ENCODE peak calls at places on chromosomes 5 and 9, in five cellular contexts. H is GM20000, A is IMR-90, I is stomach, U is lower lobe of right lung. W is an unnamed sample.

GRCh38 chr9:97307091-97307490 is 368 bp upstream of the CCDC180 start:
- DNase-seq in H (peak; percentile 32), A (peak; percentile 57), I (peak; percentile 68), U (peak; percentile 71), W (no peak)

GRCh38 chr5:35159370-35159742 is 70.9 kb downstream of the PRLR start:
- DNase-seq in H (no peak), A (peak; percentile 6), I (peak; percentile 27), U (peak; percentile 48), W (no peak)

GRCh38 chr9:93065321-93065720 is 6.8 kb downstream of the SUSD3 start:
- DNase-seq in H (no peak), A (no peak), I (no peak), U (no peak), W (no peak)

GRCh38 chr9:28073278-28073677 is 500.0 kb upstream of the C9orf72 start:
- DNase-seq in H (peak; percentile 9), A (peak; percentile 36), I (peak; percentile 54), U (no peak), W (peak; percentile 65)

GRCh38 chr9:125561497-125562148 is 145.4 kb downstream of the MAPKAP1 start:
- DNase-seq in H (peak; percentile 55), A (no peak), I (no peak), U (no peak), W (no peak)

GRCh38 chr9:93059097-93059959 is 827 bp downstream of the SUSD3 start:
- DNase-seq in H (peak; percentile 73), A (no peak), I (peak; percentile 24), U (peak; percentile 67), W (no peak)

GRCh38 chr9:133946840-133947486 is 45.2 kb downstream of the VAV2 start:
- DNase-seq in H (no peak), A (no peak), I (no peak), U (peak; percentile 36), W (no peak)

GRCh38 chr9:21688108-21689102 is 114.0 kb upstream of the MTAP start:
- DNase-seq in H (no peak), A (peak; percentile 81), I (peak; percentile 47), U (no peak), W (peak; percentile 66)

GRCh38 chr5:133525048-133525447 is 87.3 kb downstream of the FSTL4 start:
- DNase-seq in H (no peak), A (no peak), I (no peak), U (no peak), W (no peak)

GRCh38 chr9:7094052-7094451 is 336.3 kb downstream of the KDM4C start:
- DNase-seq in H (no peak), A (peak; percentile 24), I (no peak), U (no peak), W (peak; percentile 41)

GRCh38 chr9:3719286-3719685 is 193.5 kb upstream of the RFX3 start:
- DNase-seq in H (no peak), A (no peak), I (no peak), U (no peak), W (no peak)

GRCh38 chr9:13728121-13728520 is 448.6 kb upstream of the MPDZ start:
- DNase-seq in H (no peak), A (no peak), I (no peak), U (no peak), W (peak; percentile 9)

GRCh38 chr5:149747141-149747832 is 17.2 kb downstream of the PPARGC1B start:
- DNase-seq in H (no peak), A (no peak), I (peak; percentile 90), U (peak; percentile 90), W (peak; percentile 94)

GRCh38 chr9:122127396-122127798 is 32.2 kb downstream of the NDUFA8 start:
- DNase-seq in H (no peak), A (no peak), I (no peak), U (no peak), W (no peak)

GRCh38 chr5:174590820-174591219 is 133.6 kb upstream of the MSX2 start:
- DNase-seq in H (no peak), A (no peak), I (no peak), U (no peak), W (no peak)

GRCh38 chr9:93599571-93600403 is 23.4 kb downstream of the PHF2 start:
- DNase-seq in H (no peak), A (no peak), I (no peak), U (no peak), W (no peak)

GRCh38 chr5:40386293-40386692 is 293.4 kb upstream of the PTGER4 start:
- DNase-seq in H (peak; percentile 20), A (peak; percentile 55), I (no peak), U (no peak), W (no peak)

GRCh38 chr9:121976751-121977150 is 116.4 kb downstream of the TTLL11 start:
- DNase-seq in H (no peak), A (peak; percentile 93), I (no peak), U (no peak), W (no peak)

GRCh38 chr5:95784514-95785302 is 37.8 kb downstream of the GLRX start:
- DNase-seq in H (no peak), A (peak; percentile 46), I (no peak), U (no peak), W (no peak)

GRCh38 chr9:135144581-135145108 is 57.2 kb downstream of the OLFM1 start:
- DNase-seq in H (no peak), A (no peak), I (no peak), U (no peak), W (peak; percentile 37)

GRCh38 chr9:133210202-133210532 is 1.1 kb upstream of the OBP2B start:
- DNase-seq in H (no peak), A (no peak), I (peak; percentile 23), U (no peak), W (no peak)

GRCh38 chr9:69371001-69371400 is 46.0 kb downstream of the ENTREP1 start:
- DNase-seq in H (no peak), A (peak; percentile 41), I (no peak), U (no peak), W (no peak)

GRCh38 chr9:126399251-126399650 is 72.6 kb downstream of the MVB12B start:
- DNase-seq in H (no peak), A (peak; percentile 35), I (no peak), U (no peak), W (no peak)

GRCh38 chr5:157913575-157913974 is 54.6 kb upstream of the CLINT1 start:
- DNase-seq in H (no peak), A (no peak), I (no peak), U (no peak), W (no peak)

GRCh38 chr9:133461975-133462374 is 2.2 kb downstream of the CACFD1 start:
- DNase-seq in H (no peak), A (no peak), I (peak; percentile 44), U (no peak), W (no peak)

GRCh38 chr5:107672212-107673105 is 1.7 kb upstream of the EFNA5 start:
- DNase-seq in H (peak; percentile 72), A (peak; percentile 87), I (peak; percentile 85), U (peak; percentile 87), W (peak; percentile 99)

GRCh38 chr5:134738963-134739661 is 764 bp downstream of the CAMLG start:
- DNase-seq in H (peak; percentile 39), A (peak; percentile 49), I (no peak), U (no peak), W (peak; percentile 72)

GRCh38 chr5:74312746-74313145 is 327.8 kb downstream of the ENC1 start:
- DNase-seq in H (no peak), A (peak; percentile 63), I (no peak), U (no peak), W (no peak)

GRCh38 chr5:43085453-43085852 is 35.3 kb upstream of the ZNF131 start:
- DNase-seq in H (no peak), A (no peak), I (no peak), U (no peak), W (no peak)

GRCh38 chr9:75964431-75964830 is 74.0 kb downstream of the PCSK5 start:
- DNase-seq in H (no peak), A (no peak), I (no peak), U (no peak), W (peak; percentile 8)

GRCh38 chr9:123522921-123523320 is 166.9 kb downstream of the CRB2 start:
- DNase-seq in H (no peak), A (no peak), I (no peak), U (no peak), W (no peak)

GRCh38 chr5:143636951-143637528 is 174.9 kb upstream of the HMHB1 start:
- DNase-seq in H (no peak), A (peak; percentile 69), I (no peak), U (no peak), W (no peak)

GRCh38 chr5:140372971-140373487 is 13.0 kb downstream of the SLC4A9 start:
- DNase-seq in H (peak; percentile 59), A (peak; percentile 69), I (peak; percentile 73), U (peak; percentile 73), W (peak; percentile 90)

GRCh38 chr5:132134384-132134783 is 60.8 kb downstream of the CSF2 start:
- DNase-seq in H (no peak), A (peak; percentile 30), I (no peak), U (no peak), W (peak; percentile 67)
- TF ChIP-seq CTCF in H (no peak), A (peak; percentile 28), I (no peak), U (peak; percentile 18), W (peak; percentile 47)

DNA sequence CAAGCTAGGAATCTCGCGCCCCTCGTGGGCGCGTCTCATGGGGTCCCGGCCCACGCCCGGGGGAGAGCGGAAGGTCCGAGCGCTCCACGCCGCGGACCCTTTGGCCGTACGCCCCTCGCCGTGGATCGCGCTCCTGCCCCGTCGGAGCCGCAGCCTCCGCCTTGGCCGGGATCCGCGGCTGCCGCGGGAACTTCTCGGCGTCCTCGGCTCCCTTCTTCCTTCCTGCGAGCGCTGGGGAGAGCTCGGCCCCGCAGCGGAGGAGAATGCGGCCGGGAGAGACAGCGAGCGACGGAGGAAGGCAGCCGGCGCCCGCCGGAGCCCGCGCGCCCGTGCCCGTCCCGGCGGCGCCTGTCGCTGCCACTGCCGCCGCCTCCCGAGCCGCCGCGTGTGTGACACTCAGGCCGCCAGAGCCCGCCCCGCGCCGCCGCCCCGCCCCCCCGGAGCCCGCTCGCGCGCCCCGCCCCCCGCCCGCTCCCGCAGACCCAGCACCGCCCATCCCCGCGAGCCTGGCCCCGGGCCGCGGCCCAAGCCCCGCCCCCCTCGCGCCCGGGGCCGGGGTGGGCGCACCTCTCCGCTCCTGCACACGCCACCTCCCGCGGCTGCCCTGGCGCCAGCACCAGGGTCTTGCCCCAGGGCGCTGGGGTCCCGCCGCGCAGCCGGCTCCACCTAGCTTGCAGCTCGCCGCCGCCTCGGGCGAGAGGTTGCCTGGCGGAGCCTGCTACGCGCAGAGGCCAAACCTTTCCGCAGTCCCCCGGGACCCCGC is at the start of gene SHB:
- DNase-seq in H (peak; percentile 98), A (peak; percentile 33), I (peak; percentile 90), U (peak; percentile 91), W (peak; percentile 53)
- TF ChIP-seq CTCF in H (no peak), A (no peak), I (no peak), U (peak; percentile 35), W (no peak)

DNA sequence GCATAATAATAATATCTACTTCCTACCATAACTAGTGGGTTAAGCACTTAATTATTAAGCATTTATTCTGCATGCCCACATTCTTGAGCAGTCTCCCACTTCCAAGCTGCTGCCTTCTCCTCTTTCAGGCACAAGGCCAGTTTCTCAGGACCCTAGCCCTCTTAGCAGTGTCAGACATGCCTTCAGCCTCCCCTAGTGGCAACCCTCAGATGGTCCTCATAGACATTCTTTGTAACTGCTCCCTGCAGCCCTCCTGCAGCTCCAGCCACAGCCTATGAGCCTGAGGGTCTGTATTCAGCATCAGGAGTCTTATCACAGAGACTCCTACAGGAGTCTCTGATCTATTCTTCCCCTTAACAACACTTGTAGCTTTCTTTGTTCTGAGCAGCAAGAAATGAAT is 3.8 kb downstream of the IL9 start:
- DNase-seq in H (no peak), A (no peak), I (no peak), U (no peak), W (peak; percentile 9)
- TF ChIP-seq CTCF in H (no peak), A (no peak), I (no peak), U (no peak), W (no peak)

GRCh38 chr5:5497132-5497748 is 74.8 kb downstream of the ICE1 start:
- DNase-seq in H (peak; percentile 69), A (peak; percentile 57), I (no peak), U (no peak), W (peak; percentile 52)
- TF ChIP-seq CTCF in H (peak; percentile 53), A (peak; percentile 64), I (peak; percentile 21), U (peak; percentile 68), W (peak; percentile 82)